ENCODE peak calls at places on chromosomes 16 and 17, in five cellular contexts. One of them, this sample, is unnamed.

GRCh38 chr16:19379838-19380237 is 37.8 kb upstream of the TMC5 start:
- DNase-seq in RKO: no peak
- DNase-seq in CD8-positive, alpha-beta T cell: no peak
- DNase-seq in brain microvascular endothelial cell: no peak
- DNase-seq in germinal center: no peak
- DNase-seq in this sample: no peak

GRCh38 chr17:81157848-81158687 is 7.2 kb upstream of the PVALEF start:
- DNase-seq in RKO: no peak
- DNase-seq in CD8-positive, alpha-beta T cell: no peak
- DNase-seq in brain microvascular endothelial cell: no peak
- DNase-seq in germinal center: no peak
- DNase-seq in this sample: no peak

GRCh38 chr17:76868669-76869208 is 535 bp downstream of the MGAT5B start:
- DNase-seq in RKO: no peak
- DNase-seq in CD8-positive, alpha-beta T cell: no peak
- DNase-seq in brain microvascular endothelial cell: no peak
- DNase-seq in germinal center: no peak
- DNase-seq in this sample: peak

GRCh38 chr16:24568392-24568791 is 29.0 kb downstream of the RBBP6 start:
- DNase-seq in RKO: peak
- DNase-seq in CD8-positive, alpha-beta T cell: no peak
- DNase-seq in brain microvascular endothelial cell: no peak
- DNase-seq in germinal center: no peak
- DNase-seq in this sample: peak

GRCh38 chr17:80586464-80587228 is 42.0 kb downstream of the RPTOR start:
- DNase-seq in RKO: no peak
- DNase-seq in CD8-positive, alpha-beta T cell: no peak
- DNase-seq in brain microvascular endothelial cell: peak
- DNase-seq in germinal center: no peak
- DNase-seq in this sample: no peak

GRCh38 chr17:10126554-10127493 is 71.6 kb downstream of the GAS7 start:
- DNase-seq in RKO: no peak
- DNase-seq in CD8-positive, alpha-beta T cell: no peak
- DNase-seq in brain microvascular endothelial cell: no peak
- DNase-seq in germinal center: no peak
- DNase-seq in this sample: no peak

GRCh38 chr16:67897231-67897630 is 4.2 kb downstream of the PSKH1 start:
- DNase-seq in RKO: peak
- DNase-seq in CD8-positive, alpha-beta T cell: no peak
- DNase-seq in brain microvascular endothelial cell: peak
- DNase-seq in germinal center: no peak
- DNase-seq in this sample: no peak

GRCh38 chr16:53999123-53999522 is 287.5 kb downstream of the IRX3 start:
- DNase-seq in RKO: no peak
- DNase-seq in CD8-positive, alpha-beta T cell: no peak
- DNase-seq in brain microvascular endothelial cell: no peak
- DNase-seq in germinal center: no peak
- DNase-seq in this sample: no peak

GRCh38 chr17:65593092-65593869 is 31.8 kb upstream of the AXIN2 start:
- DNase-seq in RKO: no peak
- DNase-seq in CD8-positive, alpha-beta T cell: peak
- DNase-seq in brain microvascular endothelial cell: no peak
- DNase-seq in germinal center: no peak
- DNase-seq in this sample: no peak

GRCh38 chr16:87657621-87658192 is 55.4 kb downstream of the JPH3 start:
- DNase-seq in RKO: no peak
- DNase-seq in CD8-positive, alpha-beta T cell: no peak
- DNase-seq in brain microvascular endothelial cell: no peak
- DNase-seq in germinal center: peak
- DNase-seq in this sample: peak

GRCh38 chr17:61456688-61457225 is 4.5 kb downstream of the TBX4 start:
- DNase-seq in RKO: no peak
- DNase-seq in CD8-positive, alpha-beta T cell: peak
- DNase-seq in brain microvascular endothelial cell: no peak
- DNase-seq in germinal center: no peak
- DNase-seq in this sample: no peak

GRCh38 chr17:36994438-36994837 is 45.7 kb downstream of the AATF start:
- DNase-seq in RKO: no peak
- DNase-seq in CD8-positive, alpha-beta T cell: no peak
- DNase-seq in brain microvascular endothelial cell: peak
- DNase-seq in germinal center: no peak
- DNase-seq in this sample: no peak

GRCh38 chr17:63955791-63956190 is 16.9 kb downstream of the SCN4A start:
- DNase-seq in RKO: no peak
- DNase-seq in CD8-positive, alpha-beta T cell: no peak
- DNase-seq in brain microvascular endothelial cell: no peak
- DNase-seq in germinal center: no peak
- DNase-seq in this sample: no peak

GRCh38 chr17:64385187-64386083 is 5.2 kb downstream of the PECAM1 start:
- DNase-seq in RKO: peak
- DNase-seq in CD8-positive, alpha-beta T cell: no peak
- DNase-seq in brain microvascular endothelial cell: peak
- DNase-seq in germinal center: no peak
- DNase-seq in this sample: peak